ENCODE peak calls at places on chromosomes 13 and 19, in six cellular contexts. O, U, P, K, C and V are unnamed samples.

GRCh38 chr13:54709546-54709945 is 1680.9 kb downstream of the OLFM4 start:
- DNase-seq in O (no peak), U (no peak), P (no peak), K (no peak), C (no peak), V (no peak)

GRCh38 chr13:101152184-101152583 is 264.1 kb downstream of the NALCN start:
- DNase-seq in O (no peak), U (no peak), P (no peak), K (no peak), C (no peak), V (no peak)

GRCh38 chr19:37572203-37572602 is 22.4 kb downstream of the ZNF571 start:
- DNase-seq in O (no peak), U (no peak), P (peak), K (no peak), C (no peak), V (no peak)

GRCh38 chr13:93226623-93227279 is at the start of gene GPC6:
- DNase-seq in O (peak), U (peak), P (peak), K (no peak), C (no peak), V (no peak)

GRCh38 chr19:48290341-48290922 is 20.6 kb downstream of the ZNF114 start:
- DNase-seq in O (no peak), U (no peak), P (peak), K (no peak), C (no peak), V (no peak)

GRCh38 chr19:47344425-47344824 is 4.7 kb upstream of the DHX34 start:
- DNase-seq in O (no peak), U (no peak), P (no peak), K (no peak), C (no peak), V (no peak)

GRCh38 chr19:3547301-3547731 is 8.3 kb downstream of the TEKTIP1 start:
- DNase-seq in O (no peak), U (no peak), P (no peak), K (no peak), C (no peak), V (no peak)

GRCh38 chr19:51702103-51702753 is 9.1 kb downstream of the SPACA6 start:
- DNase-seq in O (peak), U (peak), P (no peak), K (peak), C (peak), V (peak)

GRCh38 chr13:76398426-76398825 is 487.8 kb downstream of the KCTD12 start:
- DNase-seq in O (no peak), U (no peak), P (peak), K (no peak), C (no peak), V (no peak)

GRCh38 chr19:11088508-11089253 is 582 bp upstream of the LDLR start:
- DNase-seq in O (no peak), U (no peak), P (no peak), K (no peak), C (no peak), V (no peak)

GRCh38 chr13:31797154-31797775 is 57.9 kb downstream of the RXFP2 start:
- DNase-seq in O (no peak), U (no peak), P (peak), K (no peak), C (no peak), V (no peak)

GRCh38 chr13:80132741-80133601 is 208.0 kb downstream of the SPRY2 start:
- DNase-seq in O (peak), U (peak), P (peak), K (peak), C (peak), V (peak)

GRCh38 chr19:40650749-40651305 is 39.6 kb downstream of the NUMBL start:
- DNase-seq in O (no peak), U (peak), P (no peak), K (no peak), C (no peak), V (no peak)

GRCh38 chr13:48559638-48560320 is 26.9 kb upstream of the RCBTB2 start:
- DNase-seq in O (no peak), U (no peak), P (peak), K (no peak), C (no peak), V (no peak)

GRCh38 chr13:67772807-67773453 is 542.8 kb upstream of the PCDH9 start:
- DNase-seq in O (no peak), U (no peak), P (no peak), K (peak), C (no peak), V (no peak)

GRCh38 chr13:50400035-50400726 is 384.9 kb downstream of the KCNRG start:
- DNase-seq in O (no peak), U (peak), P (no peak), K (peak), C (no peak), V (no peak)

GRCh38 chr19:46608178-46608577 is 7.0 kb downstream of the CALM3 start:
- DNase-seq in O (peak), U (no peak), P (no peak), K (no peak), C (no peak), V (no peak)

GRCh38 chr13:43242040-43242439 is 218.7 kb downstream of the DNAJC15 start:
- DNase-seq in O (no peak), U (no peak), P (no peak), K (no peak), C (no peak), V (no peak)

GRCh38 chr19:15429825-15430467 is 11.2 kb upstream of the AKAP8L start:
- DNase-seq in O (no peak), U (no peak), P (no peak), K (no peak), C (no peak), V (no peak)

GRCh38 chr19:13841339-13842293 is 35.3 kb upstream of the NANOS3 start:
- DNase-seq in O (peak), U (peak), P (no peak), K (no peak), C (no peak), V (peak)

DNA sequence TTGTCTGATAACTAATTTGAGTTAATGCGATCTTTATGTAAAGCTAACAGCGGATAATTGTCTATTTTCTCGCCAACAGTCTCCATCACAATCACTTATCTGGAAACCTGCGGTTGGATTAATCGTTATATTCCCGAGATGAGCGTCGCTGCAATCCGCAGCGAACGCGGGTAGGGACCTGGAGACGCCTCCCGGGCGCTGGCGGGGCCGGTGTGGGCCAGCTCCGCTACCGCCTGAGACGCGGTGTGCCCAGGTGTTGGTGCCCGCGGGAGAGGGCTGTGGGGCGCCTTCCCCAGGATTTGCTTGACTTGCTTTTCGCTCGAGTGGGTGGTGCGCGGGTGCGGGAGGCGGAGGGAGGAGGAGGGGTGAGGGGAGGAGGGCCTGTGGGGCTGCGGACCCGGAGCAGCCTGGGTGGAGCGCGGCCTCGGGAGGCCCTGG is 38.3 kb downstream of the SOX1 start:
- DNase-seq in O (no peak), U (no peak), P (no peak), K (no peak), C (no peak), V (no peak)
- H3K4me3 ChIP-seq in O (no peak), U (no peak), P (no peak), K (no peak), C (no peak), V (no peak)

GRCh38 chr19:27796540-27796939 is 1416.4 kb downstream of the UQCRFS1 start:
- DNase-seq in O (no peak), U (no peak), P (no peak), K (no peak), C (no peak), V (no peak)
- TF ChIP-seq CTCF in O (no peak), U (no peak), P (no peak), K (no peak), C (no peak), V (no peak)

GRCh38 chr13:29581666-29582065 is 13.8 kb downstream of the SLC7A1 start:
- DNase-seq in O (no peak), U (no peak), P (no peak), K (no peak), C (peak), V (no peak)
- H3K4me3 ChIP-seq in O (no peak), U (no peak), P (no peak), K (no peak), C (no peak), V (no peak)

DNA sequence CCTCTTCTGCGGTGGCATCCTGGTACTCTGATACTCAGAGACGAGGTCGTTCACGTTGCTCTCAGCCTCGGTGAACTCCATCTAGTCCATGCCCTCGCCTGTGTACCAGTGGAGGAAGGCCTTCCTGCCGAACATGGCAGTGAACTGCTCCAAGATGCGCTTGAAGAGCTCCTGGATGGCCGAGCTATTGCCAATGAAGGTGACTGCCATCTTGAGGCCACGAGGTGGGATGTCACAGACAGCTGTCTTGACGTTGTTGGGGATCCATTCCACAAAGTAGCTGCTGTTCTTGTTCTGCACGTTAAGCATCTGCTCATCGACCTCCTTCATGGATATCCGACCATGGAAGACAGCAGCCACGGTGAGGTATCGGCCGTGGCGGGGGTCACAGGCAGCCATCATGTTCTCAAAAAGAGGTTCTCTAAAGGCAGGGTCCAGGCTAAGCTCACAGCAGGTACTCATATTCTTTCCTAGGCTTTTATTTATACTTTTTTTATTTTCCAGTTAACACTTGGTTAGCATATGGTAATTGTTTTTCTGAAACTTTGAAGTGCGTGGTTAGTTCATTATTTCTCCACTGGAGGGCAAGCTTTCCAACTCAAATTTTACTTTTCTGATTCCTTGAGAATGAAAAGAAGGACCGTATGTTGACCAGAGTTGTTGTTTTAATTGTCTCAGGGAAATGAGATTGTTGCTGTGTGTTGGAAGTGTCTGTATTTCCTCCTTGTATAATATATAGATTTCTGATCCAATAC is 72.4 kb upstream of the RGCC start:
- DNase-seq in O (no peak), U (no peak), P (no peak), K (no peak), C (no peak), V (peak)
- TF ChIP-seq CTCF in O (peak), U (no peak), P (peak), K (peak), C (no peak), V (no peak)

GRCh38 chr13:98693756-98694155 is 58.7 kb downstream of the SLC15A1 start:
- DNase-seq in O (no peak), U (no peak), P (no peak), K (no peak), C (no peak), V (no peak)
- H3K4me3 ChIP-seq in O (no peak), U (no peak), P (no peak), K (no peak), C (no peak), V (no peak)

GRCh38 chr19:49891393-49891792 is 5.3 kb downstream of the IL4I1 start:
- DNase-seq in O (no peak), U (no peak), P (no peak), K (no peak), C (no peak), V (no peak)

GRCh38 chr19:49892716-49893115 is 4.0 kb downstream of the IL4I1 start:
- DNase-seq in O (no peak), U (no peak), P (no peak), K (no peak), C (no peak), V (no peak)

GRCh38 chr19:49889038-49889686 is 7.5 kb downstream of the IL4I1 start:
- DNase-seq in O (no peak), U (no peak), P (no peak), K (no peak), C (no peak), V (no peak)

GRCh38 chr19:49889687-49890348 is 6.9 kb downstream of the IL4I1 start:
- DNase-seq in O (peak), U (peak), P (peak), K (peak), C (no peak), V (peak)

DNA sequence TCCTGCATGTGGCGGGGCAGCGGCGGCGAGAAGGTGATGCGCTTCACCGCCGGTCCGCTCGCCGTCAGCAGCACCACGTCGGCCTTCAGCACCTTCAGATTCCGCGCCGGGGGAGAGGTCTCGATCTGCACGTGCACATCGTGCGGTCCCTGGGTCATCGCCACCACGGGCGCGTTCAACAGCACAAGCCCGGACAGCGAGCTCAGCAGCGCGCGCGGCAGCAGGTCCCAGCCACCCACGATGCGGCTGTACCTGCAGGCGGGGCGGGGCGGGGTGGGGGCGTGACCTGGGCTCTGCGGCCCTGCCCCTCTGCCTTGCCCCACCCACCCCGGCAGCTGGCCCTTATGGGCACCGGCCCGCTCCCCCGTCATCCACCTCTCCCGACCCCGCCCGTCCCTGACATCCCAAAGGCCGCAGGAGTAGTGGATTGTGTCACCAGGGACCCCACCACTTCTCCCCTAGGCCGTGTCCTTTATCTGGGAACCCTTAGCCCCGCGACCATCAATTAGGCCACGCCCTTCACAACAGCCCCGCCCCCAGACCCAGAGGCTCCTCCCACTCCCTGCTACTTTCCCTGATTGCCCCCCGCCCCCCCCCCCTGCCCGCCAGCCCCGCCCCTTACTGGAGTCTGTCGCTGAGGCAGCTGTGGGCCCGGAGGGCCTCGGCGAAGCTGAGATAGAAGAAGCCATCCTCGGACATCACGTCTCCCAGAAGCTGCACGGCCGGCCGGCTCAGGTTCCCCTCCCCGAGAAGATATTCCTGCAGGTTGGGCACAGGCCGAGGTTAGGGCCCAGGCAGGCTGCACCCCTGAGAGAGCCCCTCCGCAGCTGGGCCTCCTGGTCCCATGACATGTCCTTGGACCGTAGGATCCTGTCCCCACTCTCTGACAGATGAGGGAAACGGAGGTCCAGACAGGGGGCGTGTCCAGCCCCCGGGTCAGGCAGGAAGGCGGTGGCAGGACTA is 6.1 kb downstream of the IL4I1 start:
- DNase-seq in O (peak), U (no peak), P (no peak), K (no peak), C (no peak), V (peak)
- TF ChIP-seq CTCF in O (no peak), U (no peak), P (no peak), K (no peak), C (peak), V (peak)

GRCh38 chr19:9914315-9915207 is 21.8 kb downstream of the OLFM2 start:
- DNase-seq in O (peak), U (peak), P (peak), K (peak), C (no peak), V (peak)

GRCh38 chr19:9913237-9914000 is 22.9 kb downstream of the OLFM2 start:
- DNase-seq in O (peak), U (no peak), P (no peak), K (no peak), C (no peak), V (peak)

GRCh38 chr19:9911524-9911923 is 24.8 kb downstream of the OLFM2 start:
- DNase-seq in O (no peak), U (no peak), P (no peak), K (no peak), C (no peak), V (no peak)

GRCh38 chr19:9912551-9913236 is 23.6 kb downstream of the OLFM2 start:
- DNase-seq in O (no peak), U (no peak), P (no peak), K (no peak), C (no peak), V (no peak)

DNA sequence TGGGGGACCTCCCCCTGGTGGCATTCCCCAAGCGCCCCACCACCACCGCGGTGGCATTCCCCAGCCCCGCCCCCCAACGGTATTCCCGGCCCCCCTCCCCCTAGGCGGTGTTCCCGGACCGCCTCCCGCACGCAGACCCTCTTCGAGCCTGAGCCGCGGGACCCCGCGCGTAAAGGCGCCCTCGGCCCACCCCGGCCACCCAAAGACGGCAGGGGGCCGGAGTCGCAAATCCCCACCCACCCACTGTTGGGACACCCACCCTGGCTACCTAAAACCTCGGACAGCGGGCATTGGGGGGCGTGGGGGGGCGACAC is 22.4 kb downstream of the OLFM2 start:
- DNase-seq in O (no peak), U (no peak), P (no peak), K (no peak), C (no peak), V (peak)
- H3K4me3 ChIP-seq in O (peak), U (peak), P (peak), K (peak), C (peak), V (peak)